ENCODE peak calls at places on chromosomes 5 and 9, in ten cellular contexts. X, N, J, M, E, R, U, K, P and C are unnamed samples.

GRCh38 chr5:180519098-180519497 is 24.9 kb downstream of the CNOT6 start:
- DNase-seq in P (no peak), N (no peak), U (no peak), X (no peak), M (no peak), R (peak), E (no peak), J (no peak), K (no peak), C (no peak)

GRCh38 chr9:133236291-133237071 is 27.4 kb upstream of the OBP2B start:
- DNase-seq in N (no peak), X (no peak), K (no peak), R (no peak), E (no peak), P (no peak), J (no peak), U (peak), M (no peak), C (peak)

GRCh38 chr9:124906966-124907365 is 33.9 kb downstream of the GOLGA1 start:
- DNase-seq in E (no peak), N (no peak), P (no peak), J (no peak), R (no peak), X (no peak), M (no peak), U (no peak), K (no peak), C (no peak)

GRCh38 chr9:119905706-119906105 is 536.5 kb upstream of the BRINP1 start:
- DNase-seq in M (no peak), U (no peak), J (peak), K (no peak), P (no peak), R (no peak), X (no peak), N (no peak), E (no peak), C (no peak)

GRCh38 chr9:113488490-113488889 is 25.0 kb downstream of the RGS3 start:
- DNase-seq in P (no peak), J (no peak), M (no peak), X (no peak), E (no peak), U (no peak), K (no peak), R (no peak), N (no peak), C (no peak)

GRCh38 chr5:145668714-145669113 is 166.4 kb downstream of the PRELID2 start:
- DNase-seq in U (no peak), P (no peak), E (no peak), M (no peak), R (no peak), X (no peak), K (no peak), N (no peak), J (no peak), C (no peak)

GRCh38 chr9:89701221-89701798 is 96.5 kb downstream of the GADD45G start:
- DNase-seq in M (no peak), J (no peak), U (no peak), X (peak), E (no peak), P (no peak), R (no peak), N (peak), K (no peak), C (no peak)

GRCh38 chr9:71768388-71769174 is at the start of gene CEMIP2:
- DNase-seq in N (peak), K (peak), E (peak), U (peak), P (peak), R (peak), M (no peak), X (peak), J (peak), C (peak)

GRCh38 chr5:10534491-10535236 is 29.2 kb upstream of the ANKRD33B start:
- DNase-seq in E (peak), P (no peak), X (no peak), J (no peak), K (peak), U (no peak), R (no peak), M (no peak), N (no peak), C (no peak)

GRCh38 chr5:26569241-26569928 is 469.0 kb downstream of the CDH9 start:
- DNase-seq in P (no peak), E (no peak), N (no peak), K (no peak), U (no peak), M (no peak), J (no peak), X (no peak), R (no peak), C (peak)

GRCh38 chr9:38232895-38233294 is 159.6 kb upstream of the ALDH1B1 start:
- DNase-seq in J (no peak), X (no peak), U (no peak), R (no peak), E (no peak), M (no peak), P (no peak), N (no peak), K (no peak), C (no peak)

GRCh38 chr5:170522211-170523128 is 18.6 kb downstream of the KCNIP1 start:
- DNase-seq in K (peak), E (no peak), X (no peak), N (no peak), U (peak), P (no peak), R (peak), J (peak), M (no peak), C (no peak)

GRCh38 chr9:101381833-101382342 is 2.9 kb downstream of the BAAT start:
- DNase-seq in U (no peak), E (no peak), K (no peak), N (no peak), P (no peak), J (no peak), R (no peak), X (no peak), M (no peak), C (no peak)

GRCh38 chr9:131271506-131271931 is 4.8 kb downstream of the FAM78A start:
- DNase-seq in J (no peak), U (no peak), M (no peak), N (no peak), K (no peak), P (no peak), X (no peak), R (no peak), E (no peak), C (no peak)

GRCh38 chr9:35673132-35673997 is at the start of gene CA9:
- DNase-seq in E (no peak), P (no peak), X (no peak), U (no peak), M (no peak), K (peak), R (peak), J (peak), N (no peak), C (no peak)

GRCh38 chr5:172771439-172772111 is 580 bp upstream of the DUSP1 start:
- DNase-seq in E (no peak), U (peak), X (no peak), R (peak), P (no peak), J (peak), M (no peak), N (no peak), K (no peak), C (no peak)

GRCh38 chr5:128216860-128217531 is 133.4 kb downstream of the SLC12A2 start:
- DNase-seq in U (peak), E (no peak), N (no peak), J (no peak), P (no peak), M (no peak), X (no peak), K (no peak), R (peak), C (no peak)

GRCh38 chr9:88996046-88997005 is 5.1 kb downstream of the S1PR3 start:
- DNase-seq in J (no peak), K (no peak), E (no peak), P (no peak), U (no peak), X (no peak), M (no peak), N (peak), R (no peak), C (no peak)

GRCh38 chr5:131611064-131611381 is 24.0 kb downstream of the RAPGEF6 start:
- DNase-seq in E (no peak), X (no peak), R (no peak), P (no peak), M (no peak), U (no peak), J (no peak), N (no peak), K (no peak), C (no peak)

GRCh38 chr5:139925650-139926640 is 117.2 kb downstream of the NRG2 start:
- DNase-seq in J (no peak), M (no peak), K (no peak), X (no peak), E (no peak), U (peak), R (no peak), P (peak), N (no peak), C (no peak)

GRCh38 chr5:106241409-106241808 is 1429.3 kb downstream of the EFNA5 start:
- DNase-seq in E (no peak), U (no peak), N (no peak), R (no peak), P (no peak), M (no peak), J (no peak), K (no peak), X (no peak), C (no peak)

GRCh38 chr5:35331941-35332340 is 101.7 kb upstream of the PRLR start:
- DNase-seq in M (no peak), U (no peak), P (no peak), N (no peak), X (no peak), J (no peak), K (no peak), E (no peak), R (no peak), C (no peak)

GRCh38 chr5:161086456-161086855 is 234.4 kb upstream of the ATP10B start:
- DNase-seq in X (no peak), N (no peak), R (peak), M (no peak), P (no peak), K (no peak), E (no peak), J (no peak), U (peak), C (no peak)

GRCh38 chr9:93911871-93912554 is 43.1 kb downstream of the BARX1 start:
- DNase-seq in E (no peak), K (no peak), U (peak), R (no peak), J (peak), M (no peak), N (no peak), X (no peak), P (no peak), C (peak)

GRCh38 chr9:129902735-129903134 is 67.5 kb downstream of the USP20 start:
- DNase-seq in M (no peak), X (no peak), K (no peak), N (no peak), U (no peak), E (no peak), R (no peak), P (no peak), J (no peak), C (no peak)

GRCh38 chr5:178086266-178086665 is 27.1 kb upstream of the N4BP3 start:
- DNase-seq in N (no peak), E (no peak), U (peak), K (no peak), P (no peak), M (no peak), R (no peak), J (no peak), X (no peak), C (no peak)